ENCODE peak calls at places on chromosomes 6 and 20, in four cellular contexts. One of them, this sample, is unnamed.

GRCh38 chr6:149267513-149268043 is 49.9 kb upstream of the TAB2 start:
- DNase-seq in ovary: no peak
- DNase-seq in mucosa of descending colon: no peak
- DNase-seq in CD8-positive, alpha-beta memory T cell: no peak
- DNase-seq in this sample: no peak

GRCh38 chr6:56999049-56999448 is 44.1 kb downstream of the BEND6 start:
- DNase-seq in ovary: no peak
- DNase-seq in mucosa of descending colon: no peak
- DNase-seq in CD8-positive, alpha-beta memory T cell: no peak
- DNase-seq in this sample: no peak

GRCh38 chr6:143615785-143616184 is 62.0 kb upstream of the PHACTR2 start:
- DNase-seq in ovary: no peak
- DNase-seq in mucosa of descending colon: no peak
- DNase-seq in CD8-positive, alpha-beta memory T cell: no peak
- DNase-seq in this sample: no peak

GRCh38 chr20:29876911-29877285 is 1380.6 kb upstream of the DEFB115 start:
- DNase-seq in ovary: no peak
- DNase-seq in mucosa of descending colon: no peak
- DNase-seq in CD8-positive, alpha-beta memory T cell: no peak
- DNase-seq in this sample: no peak

GRCh38 chr6:149213829-149214228 is 103.7 kb upstream of the TAB2 start:
- DNase-seq in ovary: no peak
- DNase-seq in mucosa of descending colon: no peak
- DNase-seq in CD8-positive, alpha-beta memory T cell: no peak
- DNase-seq in this sample: no peak

GRCh38 chr20:31500527-31500926 is 13.7 kb upstream of the HM13 start:
- DNase-seq in ovary: no peak
- DNase-seq in mucosa of descending colon: no peak
- DNase-seq in CD8-positive, alpha-beta memory T cell: no peak
- DNase-seq in this sample: no peak

GRCh38 chr20:4153251-4153650 is 137.9 kb upstream of the RNF24 start:
- DNase-seq in ovary: no peak
- DNase-seq in mucosa of descending colon: no peak
- DNase-seq in CD8-positive, alpha-beta memory T cell: no peak
- DNase-seq in this sample: no peak

GRCh38 chr6:50380409-50381105 is 330.8 kb upstream of the DEFB112 start:
- DNase-seq in ovary: no peak
- DNase-seq in mucosa of descending colon: no peak
- DNase-seq in CD8-positive, alpha-beta memory T cell: no peak
- DNase-seq in this sample: no peak

DNA sequence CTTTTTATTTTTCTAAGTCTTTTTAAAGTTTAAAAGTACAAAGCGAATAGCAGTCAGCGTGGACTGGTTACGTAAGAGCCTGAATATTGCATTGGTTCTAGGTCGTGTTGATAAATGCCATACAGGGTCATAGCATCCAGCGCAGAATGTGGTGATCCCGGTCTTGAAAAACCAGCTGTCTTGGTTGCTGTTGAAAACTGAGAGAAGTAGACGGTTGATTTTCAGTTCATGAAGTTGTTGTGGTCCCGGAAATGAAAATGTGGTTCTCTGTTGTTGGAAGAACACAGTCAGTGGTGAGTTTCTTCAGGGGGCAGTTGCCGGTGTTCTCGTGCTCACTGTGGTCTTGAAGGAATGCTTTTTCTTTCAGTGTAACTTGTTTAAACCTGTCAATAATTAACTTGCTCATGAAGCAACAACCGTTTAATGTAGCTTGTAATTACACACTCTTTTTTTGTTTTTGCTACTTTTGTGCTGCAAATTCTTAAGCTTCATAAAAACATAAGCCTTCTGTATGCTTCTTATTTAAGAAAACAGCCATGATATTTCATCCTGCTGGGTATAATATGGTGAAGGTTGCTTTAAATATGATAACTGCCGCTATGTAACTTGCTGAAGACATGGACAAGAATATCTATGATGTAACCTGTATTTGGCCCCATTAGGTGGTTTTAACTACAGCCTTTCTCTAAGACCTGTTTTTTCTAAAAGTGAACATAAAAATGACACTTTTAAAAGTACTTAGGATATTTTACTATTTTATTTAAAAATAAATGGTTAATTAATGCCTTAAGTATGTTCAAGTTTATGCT is 64.8 kb upstream of the KIF25 start:
- DNase-seq in ovary: no peak
- DNase-seq in mucosa of descending colon: peak; percentile 58
- DNase-seq in CD8-positive, alpha-beta memory T cell: no peak
- DNase-seq in this sample: no peak
- H3K36me3 ChIP-seq in ovary: no peaks in the 10 kb centered on the region
- H3K36me3 ChIP-seq in mucosa of descending colon: no peaks in the 10 kb centered on the region
- H3K36me3 ChIP-seq in CD8-positive, alpha-beta memory T cell: no peaks in the 10 kb centered on the region
- H3K36me3 ChIP-seq in this sample: no peaks in the 10 kb centered on the region

GRCh38 chr6:1586256-1586655 is 23.5 kb upstream of the FOXC1 start:
- DNase-seq in ovary: no peak
- DNase-seq in mucosa of descending colon: no peak
- DNase-seq in CD8-positive, alpha-beta memory T cell: no peak
- DNase-seq in this sample: no peak

GRCh38 chr6:1585669-1586049 is 24.1 kb upstream of the FOXC1 start:
- DNase-seq in ovary: no peak
- DNase-seq in mucosa of descending colon: no peak
- DNase-seq in CD8-positive, alpha-beta memory T cell: no peak
- DNase-seq in this sample: no peak

GRCh38 chr6:1584996-1585668 is 24.6 kb upstream of the FOXC1 start:
- DNase-seq in ovary: no peak
- DNase-seq in mucosa of descending colon: no peak
- DNase-seq in CD8-positive, alpha-beta memory T cell: no peak
- DNase-seq in this sample: no peak

GRCh38 chr6:1587546-1587945 is 22.2 kb upstream of the FOXC1 start:
- DNase-seq in ovary: no peak
- DNase-seq in mucosa of descending colon: no peak
- DNase-seq in CD8-positive, alpha-beta memory T cell: no peak
- DNase-seq in this sample: no peak

DNA sequence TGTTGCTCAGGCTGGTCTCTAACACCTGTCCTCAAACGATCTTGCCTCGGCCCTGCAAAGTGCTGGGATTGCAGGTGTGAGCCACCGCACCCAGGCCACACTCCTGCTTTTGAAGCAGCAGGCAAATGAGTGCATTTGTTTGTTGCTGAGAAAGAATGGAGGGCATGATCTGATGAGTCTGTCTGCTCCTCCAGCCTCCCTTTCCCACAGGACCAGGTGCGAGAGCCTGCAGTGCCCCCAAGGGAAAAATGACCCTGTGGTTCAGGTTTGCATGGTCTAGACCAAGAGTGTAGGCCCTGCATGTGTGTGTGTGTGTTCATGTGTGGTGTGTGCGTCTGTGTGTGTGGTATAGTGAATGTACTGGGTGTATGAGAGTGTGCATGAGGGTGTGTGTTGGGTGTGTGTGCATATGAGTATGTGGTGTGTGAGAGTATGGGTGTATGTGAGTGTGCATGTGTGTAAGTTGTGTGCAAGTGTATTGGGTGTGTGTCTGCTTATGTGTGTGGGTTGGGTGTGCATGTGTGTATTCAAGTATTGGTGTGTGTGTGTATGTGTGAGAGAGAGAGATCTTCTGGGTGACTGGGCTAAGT is 22.8 kb upstream of the FOXC1 start:
- DNase-seq in ovary: no peak
- DNase-seq in mucosa of descending colon: no peak
- DNase-seq in CD8-positive, alpha-beta memory T cell: no peak
- DNase-seq in this sample: no peak
- H3K36me3 ChIP-seq in ovary: no peaks in the 10 kb centered on the region
- H3K36me3 ChIP-seq in mucosa of descending colon: no peaks in the 10 kb centered on the region
- H3K36me3 ChIP-seq in CD8-positive, alpha-beta memory T cell: no peaks in the 10 kb centered on the region
- H3K36me3 ChIP-seq in this sample: no peaks in the 10 kb centered on the region

GRCh38 chr6:37362101-37362823 is 8.5 kb downstream of the RNF8 start:
- DNase-seq in ovary: no peak
- DNase-seq in mucosa of descending colon: no peak
- DNase-seq in CD8-positive, alpha-beta memory T cell: no peak
- DNase-seq in this sample: no peak
- H3K36me3 ChIP-seq in ovary: no peaks in the 10 kb centered on the region
- H3K36me3 ChIP-seq in mucosa of descending colon: no peaks in the 10 kb centered on the region
- H3K36me3 ChIP-seq in CD8-positive, alpha-beta memory T cell: no peaks in the 10 kb centered on the region
- H3K36me3 ChIP-seq in this sample: peaks cover 11% of the 10 kb centered on the region

GRCh38 chr20:59031326-59032022 is 661 bp downstream of the ATP5F1E start:
- DNase-seq in ovary: no peak
- DNase-seq in mucosa of descending colon: peak; percentile 64
- DNase-seq in CD8-positive, alpha-beta memory T cell: no peak
- DNase-seq in this sample: no peak
- H3K36me3 ChIP-seq in ovary: no peaks in the 10 kb centered on the region
- H3K36me3 ChIP-seq in mucosa of descending colon: peaks cover 7% of the 10 kb centered on the region
- H3K36me3 ChIP-seq in CD8-positive, alpha-beta memory T cell: peaks cover 38% of the 10 kb centered on the region
- H3K36me3 ChIP-seq in this sample: peaks cover 4% of the 10 kb centered on the region